ENCODE peak calls at places on chromosome 22, in four cellular contexts. D is COR-L47; Q is stimulated activated CD4-positive, alpha-beta T cell treated with anti-CD3 and anti-CD28 coated beads, Interleukin-2, amount 100 ng/mL, for 48 hours; M is activated CD4-positive, alpha-beta T cell treated with anti-CD3 and anti-CD28 coated beads, Interleukin-2, amount 10 ng/mL, durations not matched to agents 7 days and 5 days. V is an unnamed sample.

GRCh38 chr22:19168088-19168890 is 10.2 kb downstream of the SLC25A1 start:
- DNase-seq in D (peak; percentile 15), Q (no peak), M (no peak), V (no peak)

GRCh38 chr22:24407884-24408283 is 19.5 kb upstream of the ADORA2A start:
- DNase-seq in D (no peak), Q (no peak), M (no peak), V (no peak)

GRCh38 chr22:44994399-44995281 is 15.2 kb downstream of the PHF21B start:
- DNase-seq in D (peak; percentile 35), Q (no peak), M (no peak), V (no peak)

GRCh38 chr22:48849963-48850657 is 977.6 kb downstream of the BRD1 start:
- DNase-seq in D (peak; percentile 41), Q (no peak), M (no peak), V (no peak)

GRCh38 chr22:49647346-49648026 is 180.2 kb downstream of the BRD1 start:
- DNase-seq in D (no peak), Q (no peak), M (no peak), V (no peak)

GRCh38 chr22:44201556-44202129 is 20.9 kb downstream of the PARVG start:
- DNase-seq in D (no peak), Q (no peak), M (no peak), V (no peak)

GRCh38 chr22:45508814-45509213 is 6.1 kb downstream of the FBLN1 start:
- DNase-seq in D (no peak), Q (no peak), M (no peak), V (no peak)

GRCh38 chr22:49704345-49705215 is 123.1 kb downstream of the BRD1 start:
- DNase-seq in D (no peak), Q (no peak), M (no peak), V (no peak)

GRCh38 chr22:50268655-50269113 is 1.5 kb downstream of the MAPK11 start:
- DNase-seq in D (peak; percentile 47), Q (no peak), M (no peak), V (no peak)